ENCODE peak calls at places on chromosomes 12 and 14, in five cellular contexts. V is AG09309, T is GM10248, G is osteocyte, R is GM13976. Y is an unnamed sample.

GRCh38 chr12:4002601-4003000 is 129.4 kb upstream of the PARP11 start:
- DNase-seq in V (no peak), T (no peak), G (no peak), R (no peak), Y (no peak)

GRCh38 chr12:85186236-85186635 is 93.8 kb upstream of the ALX1 start:
- DNase-seq in V (no peak), T (no peak), G (no peak), R (no peak), Y (no peak)

GRCh38 chr12:27333311-27334009 is 824 bp downstream of the BMAL2 start:
- DNase-seq in V (no peak), T (peak), G (no peak), R (peak), Y (peak)

GRCh38 chr12:54974281-54974680 is 10.3 kb downstream of the TESPA1 start:
- DNase-seq in V (no peak), T (no peak), G (no peak), R (no peak), Y (no peak)

GRCh38 chr12:6285063-6285477 is 25.4 kb upstream of the PLEKHG6 start:
- DNase-seq in V (peak), T (peak), G (peak), R (peak), Y (no peak)

GRCh38 chr14:37443461-37443860 is 151.6 kb downstream of the FOXA1 start:
- DNase-seq in V (peak), T (no peak), G (no peak), R (no peak), Y (no peak)

GRCh38 chr12:50589650-50590435 is 85.1 kb downstream of the DIP2B start:
- DNase-seq in V (peak), T (no peak), G (no peak), R (no peak), Y (no peak)

GRCh38 chr12:93425736-93426363 is 15.9 kb downstream of the UBE2N start:
- DNase-seq in V (no peak), T (no peak), G (no peak), R (no peak), Y (no peak)

GRCh38 chr14:104295681-104296387 is 157.4 kb downstream of the KIF26A start:
- DNase-seq in V (no peak), T (no peak), G (no peak), R (no peak), Y (peak)

GRCh38 chr14:26173581-26173980 is 424.3 kb downstream of the NOVA1 start:
- DNase-seq in V (no peak), T (no peak), G (no peak), R (no peak), Y (no peak)

GRCh38 chr14:24367506-24368214 is at the start of gene NFATC4:
- DNase-seq in V (peak), T (peak), G (peak), R (peak), Y (no peak)

GRCh38 chr14:70771781-70772212 is 37.5 kb downstream of the MAP3K9 start:
- DNase-seq in V (no peak), T (no peak), G (no peak), R (no peak), Y (no peak)

GRCh38 chr12:53324113-53324778 is 2.8 kb upstream of the AAAS start:
- DNase-seq in V (no peak), T (peak), G (no peak), R (peak), Y (peak)

GRCh38 chr12:124045671-124046070 is 72.7 kb downstream of the ZNF664 start:
- DNase-seq in V (no peak), T (no peak), G (no peak), R (no peak), Y (no peak)

GRCh38 chr12:113931517-113931916 is 34.6 kb downstream of the RBM19 start:
- DNase-seq in V (no peak), T (no peak), G (no peak), R (no peak), Y (no peak)

GRCh38 chr12:30813741-30814687 is 59.3 kb upstream of the CAPRIN2 start:
- DNase-seq in V (no peak), T (no peak), G (peak), R (no peak), Y (no peak)

GRCh38 chr12:9948606-9949286 is 16.6 kb upstream of the CLEC2A start:
- DNase-seq in V (no peak), T (peak), G (no peak), R (peak), Y (no peak)

GRCh38 chr14:88421286-88421685 is 35.8 kb downstream of the SPATA7 start:
- DNase-seq in V (peak), T (no peak), G (no peak), R (no peak), Y (no peak)

GRCh38 chr12:25958254-25959068 is at the start of gene RASSF8:
- DNase-seq in V (no peak), T (peak), G (peak), R (peak), Y (no peak)

GRCh38 chr14:72894623-72895378 is 900 bp upstream of the DPF3 start:
- DNase-seq in V (no peak), T (no peak), G (no peak), R (no peak), Y (no peak)

GRCh38 chr14:65993996-65994395 is 492.2 kb upstream of the CCDC196 start:
- DNase-seq in V (no peak), T (no peak), G (no peak), R (no peak), Y (no peak)

GRCh38 chr14:88630565-88630964 is 67.7 kb downstream of the ZC3H14 start:
- DNase-seq in V (peak), T (no peak), G (no peak), R (peak), Y (no peak)

GRCh38 chr14:23118506-23119361 is at the start of gene CEBPE:
- DNase-seq in V (no peak), T (no peak), G (no peak), R (no peak), Y (peak)
- TF ChIP-seq CTCF in V (no peak), T (no peak), G (no peak), R (no peak), Y (no peak)

DNA sequence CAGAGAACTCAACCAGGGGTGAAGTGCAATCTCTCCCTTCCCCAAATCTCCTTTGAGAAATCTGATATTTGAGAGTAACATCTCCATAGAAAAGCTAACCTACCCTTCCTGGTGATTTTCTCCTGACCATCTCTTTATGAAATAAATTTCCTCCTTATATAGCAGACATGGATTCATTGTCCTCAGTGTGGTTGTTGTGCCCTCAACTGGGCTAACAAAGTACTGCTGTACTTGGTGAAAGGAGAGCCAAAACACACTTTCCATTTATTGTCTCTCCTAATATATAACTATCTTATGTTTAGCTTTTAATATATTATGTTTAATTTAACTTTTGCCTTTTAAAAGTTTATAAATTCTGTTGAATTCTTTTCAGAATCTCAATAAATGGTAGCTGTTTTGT is 65.1 kb upstream of the SLCO1B1 start:
- DNase-seq in V (no peak), T (no peak), G (no peak), R (no peak), Y (no peak)
- TF ChIP-seq CTCF in V (peak), T (peak), G (peak), R (no peak), Y (no peak)

GRCh38 chr14:20657216-20658211 is 16.0 kb upstream of the OR6S1 start:
- DNase-seq in V (no peak), T (no peak), G (no peak), R (peak), Y (no peak)
- TF ChIP-seq CTCF in V (no peak), T (no peak), G (no peak), R (peak), Y (no peak)

GRCh38 chr12:59843260-59843843 is 247.5 kb downstream of the SLC16A7 start:
- DNase-seq in V (no peak), T (no peak), G (no peak), R (no peak), Y (no peak)
- TF ChIP-seq CTCF in V (no peak), T (no peak), G (no peak), R (no peak), Y (no peak)

DNA sequence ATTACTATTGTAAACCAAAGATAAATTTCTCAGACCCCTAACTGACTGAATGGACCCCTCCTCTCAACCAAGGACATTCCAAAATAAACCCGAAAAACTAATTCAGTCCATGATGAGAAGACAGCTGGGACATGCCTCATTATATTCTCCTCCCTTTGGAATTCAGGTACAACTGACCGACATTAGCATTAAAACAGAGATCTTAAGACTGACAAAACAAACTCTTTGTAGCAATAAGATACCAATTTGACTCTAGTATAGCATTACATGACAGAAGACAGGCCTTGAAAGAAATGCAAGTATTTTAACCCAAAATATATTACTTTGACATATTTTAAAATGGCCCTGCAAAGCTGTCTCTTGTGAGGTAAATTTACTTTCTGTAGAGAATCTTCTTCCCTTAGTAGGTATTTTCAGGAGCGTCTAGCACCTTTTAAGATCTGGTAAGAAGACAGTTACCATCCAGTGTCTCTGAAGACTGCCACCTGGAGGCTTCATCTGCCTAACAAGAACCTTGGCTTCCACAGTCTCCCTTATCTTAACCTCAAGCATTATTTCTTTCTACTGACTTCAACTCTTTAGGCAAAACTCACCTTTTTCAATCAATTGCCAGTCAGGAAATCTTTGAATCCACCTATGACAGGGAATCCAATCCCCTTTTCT is 957.5 kb downstream of the SLC6A15 start:
- DNase-seq in V (no peak), T (no peak), G (no peak), R (no peak), Y (no peak)
- TF ChIP-seq CTCF in V (peak), T (peak), G (peak), R (peak), Y (no peak)

GRCh38 chr14:50855558-50855957 is 16.3 kb upstream of the ABHD12B start:
- DNase-seq in V (no peak), T (no peak), G (no peak), R (no peak), Y (no peak)
- TF ChIP-seq CTCF in V (no peak), T (no peak), G (peak), R (no peak), Y (no peak)

DNA sequence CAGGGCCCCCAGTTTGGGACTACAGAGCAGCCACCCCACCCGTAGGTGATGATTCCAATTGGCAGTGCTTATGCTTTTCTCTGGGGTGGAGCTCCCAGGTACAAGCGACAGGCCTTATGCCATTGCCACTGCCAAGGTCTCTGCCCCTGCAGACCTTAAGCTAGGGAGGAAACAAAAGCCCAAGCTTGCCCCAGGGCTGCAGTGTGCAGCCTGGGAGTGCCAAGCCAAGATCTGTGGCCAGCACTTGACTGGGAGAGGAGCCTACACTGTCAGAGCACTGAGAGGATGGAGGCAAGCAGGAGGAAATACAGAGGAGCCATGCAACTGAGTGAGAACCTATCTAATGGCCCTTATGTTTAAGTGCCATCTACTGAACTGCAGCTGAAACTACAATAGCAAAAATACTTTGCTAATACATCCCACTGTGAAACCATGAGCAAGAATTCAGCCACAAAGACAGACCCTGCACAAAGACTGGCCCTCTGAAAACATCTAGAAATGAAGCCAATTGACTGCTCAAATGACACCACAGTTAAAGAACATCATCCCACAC is 17.7 kb upstream of the ASCL1 start:
- DNase-seq in V (no peak), T (no peak), G (no peak), R (no peak), Y (no peak)
- TF ChIP-seq CTCF in V (no peak), T (no peak), G (no peak), R (no peak), Y (no peak)

GRCh38 chr14:20415723-20416622 is 2.7 kb upstream of the TEP1 start:
- DNase-seq in V (no peak), T (peak), G (no peak), R (peak), Y (no peak)

GRCh38 chr14:20412422-20412821 is 879 bp downstream of the TEP1 start:
- DNase-seq in V (no peak), T (peak), G (no peak), R (no peak), Y (no peak)

GRCh38 chr14:20412876-20413784 is at the start of gene TEP1:
- DNase-seq in V (no peak), T (peak), G (peak), R (peak), Y (peak)

GRCh38 chr14:20417250-20418186 is 4.2 kb upstream of the TEP1 start:
- DNase-seq in V (no peak), T (no peak), G (no peak), R (no peak), Y (no peak)

GRCh38 chr14:20413785-20414117 is 450 bp upstream of the TEP1 start:
- DNase-seq in V (no peak), T (peak), G (no peak), R (peak), Y (no peak)
- TF ChIP-seq CTCF in V (no peak), T (no peak), G (no peak), R (no peak), Y (no peak)

GRCh38 chr12:51653431-51653830 is 62.4 kb downstream of the SCN8A start:
- DNase-seq in V (no peak), T (no peak), G (no peak), R (no peak), Y (no peak)
- TF ChIP-seq CTCF in V (no peak), T (no peak), G (no peak), R (no peak), Y (no peak)

GRCh38 chr12:31850268-31850667 is 108.9 kb upstream of the RESF1 start:
- DNase-seq in V (no peak), T (no peak), G (no peak), R (no peak), Y (no peak)
- TF ChIP-seq CTCF in V (no peak), T (no peak), G (no peak), R (no peak), Y (no peak)